ENCODE peak calls at places on chromosomes 1 and 21, in seven cellular contexts. Q, M, G, C, E, P and J are unnamed samples.

GRCh38 chr1:22247527-22248218 is 104.8 kb upstream of the WNT4 start:
- DNase-seq in Q (no peak), C (no peak), M (no peak), G (no peak), E (no peak), P (no peak), J (no peak)

GRCh38 chr1:228794173-228794572 is 58.9 kb downstream of the RHOU start:
- DNase-seq in C (no peak), P (no peak), G (no peak), M (no peak), Q (no peak), E (no peak), J (no peak)

GRCh38 chr1:212212901-212213300 is 72.3 kb upstream of the PPP2R5A start:
- DNase-seq in P (no peak), Q (no peak), M (no peak), C (no peak), G (no peak), E (no peak), J (no peak)

GRCh38 chr1:36411674-36412648 is 14.3 kb upstream of the LSM10 start:
- DNase-seq in E (no peak), P (peak; percentile 51), M (no peak), G (no peak), C (peak; percentile 26), Q (no peak), J (no peak)

GRCh38 chr1:153626929-153627796 is at the start of gene S100A13:
- DNase-seq in E (no peak), P (peak; percentile 93), C (peak; percentile 90), Q (peak; percentile 91), G (no peak), M (peak; percentile 85), J (peak; percentile 82)

GRCh38 chr1:10031461-10031860 is 1.3 kb upstream of the UBE4B start:
- DNase-seq in G (no peak), M (no peak), P (no peak), E (no peak), C (no peak), Q (no peak), J (peak; percentile 45)

GRCh38 chr1:28359592-28360239 is 9.8 kb upstream of the PHACTR4 start:
- DNase-seq in E (peak; percentile 67), P (peak; percentile 40), C (peak; percentile 73), G (no peak), Q (peak; percentile 81), M (peak; percentile 62), J (peak; percentile 63)

GRCh38 chr1:40318970-40319621 is 2.0 kb upstream of the COL9A2 start:
- DNase-seq in G (no peak), P (peak; percentile 14), M (no peak), C (no peak), E (no peak), Q (no peak), J (no peak)

GRCh38 chr1:166302919-166303758 is 136.3 kb upstream of the FAM78B start:
- DNase-seq in G (no peak), Q (no peak), C (no peak), E (no peak), P (no peak), M (no peak), J (no peak)

GRCh38 chr1:190658907-190659306 is 181.2 kb upstream of the BRINP3 start:
- DNase-seq in E (no peak), C (peak; percentile 21), G (no peak), Q (no peak), P (no peak), M (no peak), J (no peak)

GRCh38 chr1:228378453-228379164 is 28.0 kb downstream of the TRIM11 start:
- DNase-seq in G (no peak), E (peak; percentile 52), C (peak; percentile 36), Q (peak; percentile 88), M (peak; percentile 74), P (peak; percentile 42), J (peak; percentile 38)

GRCh38 chr21:42089665-42090310 is 18.7 kb downstream of the UMODL1 start:
- DNase-seq in G (no peak), C (no peak), P (no peak), Q (no peak), M (no peak), E (no peak), J (no peak)

GRCh38 chr1:152495066-152495675 is 15.4 kb upstream of the LCE5A start:
- DNase-seq in E (no peak), G (no peak), M (no peak), Q (no peak), P (no peak), C (peak; percentile 21), J (no peak)

GRCh38 chr1:232503497-232503896 is 126.4 kb downstream of the SIPA1L2 start:
- DNase-seq in M (no peak), P (no peak), E (no peak), Q (no peak), C (no peak), G (no peak), J (no peak)

GRCh38 chr1:14969006-14969405 is 184.5 kb upstream of the TMEM51 start:
- DNase-seq in C (no peak), G (no peak), M (no peak), Q (no peak), P (no peak), E (peak; percentile 23), J (no peak)

GRCh38 chr1:18504609-18505008 is 23.9 kb downstream of the KLHDC7A start:
- DNase-seq in M (no peak), P (no peak), Q (no peak), G (no peak), E (no peak), C (no peak), J (no peak)

GRCh38 chr1:182493063-182493462 is 43.1 kb downstream of the RGSL1 start:
- DNase-seq in Q (no peak), G (no peak), P (no peak), C (no peak), E (no peak), M (no peak), J (no peak)

GRCh38 chr1:1599919-1600860 is at the start of gene FNDC10:
- DNase-seq in C (no peak), E (no peak), G (no peak), P (no peak), Q (peak; percentile 32), M (no peak), J (no peak)

GRCh38 chr21:22235866-22236590 is 1237.8 kb downstream of the NCAM2 start:
- DNase-seq in M (no peak), E (no peak), P (no peak), Q (no peak), C (no peak), G (no peak), J (no peak)

GRCh38 chr1:100628631-100629081 is 90.7 kb downstream of the GPR88 start:
- DNase-seq in M (no peak), C (peak; percentile 49), E (no peak), G (no peak), Q (no peak), P (no peak), J (no peak)

GRCh38 chr21:40016234-40016633 is 149.0 kb downstream of the PCP4 start:
- DNase-seq in C (no peak), Q (no peak), G (no peak), P (no peak), E (no peak), M (no peak), J (no peak)

GRCh38 chr21:45615145-45615711 is 28.3 kb upstream of the PCBP3 start:
- DNase-seq in E (peak; percentile 82), M (no peak), P (peak; percentile 15), G (no peak), Q (no peak), C (no peak), J (no peak)

GRCh38 chr1:66764994-66765578 is 12.8 kb downstream of the DYNLT5 start:
- DNase-seq in E (peak; percentile 51), M (no peak), C (peak; percentile 79), P (peak; percentile 25), G (peak; percentile 60), Q (peak; percentile 66), J (peak; percentile 36)

GRCh38 chr1:25505706-25506385 is 37.6 kb upstream of the LDLRAP1 start:
- DNase-seq in G (no peak), C (no peak), Q (no peak), P (no peak), E (no peak), M (no peak), J (no peak)

GRCh38 chr1:209095627-209096595 is 487.6 kb upstream of the CAMK1G start:
- DNase-seq in E (no peak), P (peak; percentile 72), G (no peak), M (no peak), Q (peak; percentile 55), C (no peak), J (peak; percentile 88)

GRCh38 chr1:210647406-210648333 is 319.0 kb downstream of the HHAT start:
- DNase-seq in Q (no peak), G (no peak), M (no peak), E (no peak), C (no peak), P (no peak), J (no peak)

GRCh38 chr1:40668769-40669525 is 3.5 kb upstream of the RIMS3 start:
- DNase-seq in C (peak; percentile 78), P (peak; percentile 57), G (peak; percentile 61), M (peak; percentile 73), Q (peak; percentile 85), E (peak; percentile 77), J (peak; percentile 70)

GRCh38 chr1:55056632-55056992 is 17.3 kb downstream of the PCSK9 start:
- DNase-seq in C (no peak), E (no peak), Q (no peak), M (no peak), G (no peak), P (no peak), J (no peak)
- H3K27ac ChIP-seq in C (no peak overlapping the region), E (no peak overlapping the region), Q (no peak overlapping the region), M (no peak overlapping the region), G (no peak overlapping the region), P (no peak overlapping the region), J (peak overlapping the region; percentile 60)

GRCh38 chr1:39204441-39205081 is at the start of gene MACF1:
- DNase-seq in C (peak; percentile 93), P (peak; percentile 72), Q (peak; percentile 86), G (no peak), M (peak; percentile 54), E (no peak), J (peak; percentile 26)
- TF ChIP-seq CTCF in C (peak; percentile 39), P (peak; percentile 9), Q (peak; percentile 37), G (no peak), M (peak; percentile 31), E (no peak), J (no peak)

DNA sequence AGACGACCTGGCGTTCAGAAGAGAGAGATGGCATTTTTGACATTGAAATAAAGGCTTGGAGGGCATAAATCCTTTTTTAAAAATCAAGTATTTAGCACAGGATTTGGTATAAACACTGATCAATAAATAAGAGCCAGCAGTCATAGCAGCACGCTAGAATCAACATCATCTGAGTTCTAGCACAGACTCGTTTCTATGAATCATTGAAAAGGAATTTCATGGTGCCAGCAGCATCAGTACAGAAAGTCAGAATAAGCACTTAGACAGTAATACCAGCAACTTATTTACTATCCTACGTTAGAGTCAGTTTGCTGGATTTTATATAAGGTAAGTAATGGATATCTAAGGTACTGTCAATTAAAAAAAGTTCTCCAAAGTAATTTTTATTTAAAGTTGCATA is 119.3 kb downstream of the HLCS start:
- DNase-seq in P (peak; percentile 75), M (no peak), C (peak; percentile 67), G (no peak), Q (peak; percentile 55), E (no peak), J (peak; percentile 88)
- H3K27ac ChIP-seq in P (peak overlapping the region; percentile 85), M (no peak overlapping the region), C (peak overlapping the region; percentile 43), G (peak overlapping the region; percentile 54), Q (peak overlapping the region; percentile 5), E (no peak overlapping the region), J (no peak overlapping the region)

GRCh38 chr1:59296358-59297256 is at the start of gene FGGY:
- DNase-seq in G (peak; percentile 89), E (peak; percentile 76), Q (peak; percentile 98), P (peak; percentile 98), C (peak; percentile 99), M (peak; percentile 97), J (peak; percentile 96)
- TF ChIP-seq CTCF in G (no peak), E (no peak), Q (no peak), P (no peak), C (no peak), M (no peak), J (no peak)

GRCh38 chr1:156920233-156921052 is at the start of gene LRRC71:
- DNase-seq in C (peak; percentile 77), M (peak; percentile 82), P (peak; percentile 48), E (peak; percentile 58), G (no peak), Q (peak; percentile 94), J (peak; percentile 72)
- H3K27ac ChIP-seq in C (no peak within 1 kb of the TSS), M (no peak within 1 kb of the TSS), P (no peak within 1 kb of the TSS), E (no peak within 1 kb of the TSS), G (peak within 1 kb of the TSS; percentile 20), Q (no peak within 1 kb of the TSS), J (no peak within 1 kb of the TSS)